ENCODE peak calls at places on chromosomes 13 and 19, in four cellular contexts. One of them, this sample, is unnamed.

GRCh38 chr13:49635599-49636433 is 7.5 kb downstream of the ARL11 start:
- DNase-seq in HS-27A: no peak
- DNase-seq in HuH-7: no peak
- DNase-seq in sciatic nerve: no peak
- DNase-seq in this sample: peak

GRCh38 chr13:26021516-26021915 is 30.3 kb downstream of the SHISA2 start:
- DNase-seq in HuH-7: no peak
- DNase-seq in HS-27A: no peak
- DNase-seq in sciatic nerve: no peak
- DNase-seq in this sample: no peak

GRCh38 chr13:113474179-113474578 is 16.3 kb downstream of the DCUN1D2 start:
- DNase-seq in HS-27A: no peak
- DNase-seq in HuH-7: no peak
- DNase-seq in sciatic nerve: no peak
- DNase-seq in this sample: peak

GRCh38 chr19:29499921-29500590 is 25.7 kb upstream of the VSTM2B start:
- DNase-seq in sciatic nerve: no peak
- DNase-seq in HuH-7: no peak
- DNase-seq in HS-27A: no peak
- DNase-seq in this sample: no peak

GRCh38 chr19:3494559-3494958 is 5.9 kb downstream of the DOHH start:
- DNase-seq in sciatic nerve: no peak
- DNase-seq in HS-27A: no peak
- DNase-seq in HuH-7: no peak
- DNase-seq in this sample: peak

GRCh38 chr19:47273313-47274070 is 1.2 kb upstream of the INAFM1 start:
- DNase-seq in HuH-7: peak
- DNase-seq in sciatic nerve: peak
- DNase-seq in HS-27A: peak
- DNase-seq in this sample: peak

GRCh38 chr19:41351339-41352245 is 2.1 kb downstream of the TGFB1 start:
- DNase-seq in sciatic nerve: peak
- DNase-seq in HS-27A: no peak
- DNase-seq in HuH-7: peak
- DNase-seq in this sample: peak

GRCh38 chr13:26965976-26966375 is 205.4 kb upstream of the GPR12 start:
- DNase-seq in HS-27A: no peak
- DNase-seq in HuH-7: no peak
- DNase-seq in sciatic nerve: peak
- DNase-seq in this sample: peak

GRCh38 chr19:32232449-32232848 is 113.0 kb upstream of the ZNF507 start:
- DNase-seq in HS-27A: no peak
- DNase-seq in sciatic nerve: peak
- DNase-seq in HuH-7: no peak
- DNase-seq in this sample: no peak

GRCh38 chr19:33904681-33905080 is 108.0 kb downstream of the KCTD15 start:
- DNase-seq in HuH-7: no peak
- DNase-seq in HS-27A: no peak
- DNase-seq in sciatic nerve: no peak
- DNase-seq in this sample: peak

GRCh38 chr19:4183967-4184717 is 1.7 kb downstream of the ANKRD24 start:
- DNase-seq in HS-27A: no peak
- DNase-seq in HuH-7: no peak
- DNase-seq in sciatic nerve: no peak
- DNase-seq in this sample: peak

GRCh38 chr13:107835339-107836018 is 379.9 kb downstream of the LIG4 start:
- DNase-seq in HS-27A: peak
- DNase-seq in sciatic nerve: no peak
- DNase-seq in HuH-7: no peak
- DNase-seq in this sample: no peak

GRCh38 chr13:73874460-73874859 is 259.7 kb downstream of the KLF12 start:
- DNase-seq in HuH-7: no peak
- DNase-seq in sciatic nerve: no peak
- DNase-seq in HS-27A: no peak
- DNase-seq in this sample: no peak

GRCh38 chr13:46039421-46040036 is 13.0 kb downstream of the ZC3H13 start:
- DNase-seq in sciatic nerve: no peak
- DNase-seq in HuH-7: no peak
- DNase-seq in HS-27A: no peak
- DNase-seq in this sample: no peak

GRCh38 chr19:38964738-38965137 is 10.8 kb downstream of the FBXO17 start:
- DNase-seq in sciatic nerve: no peak
- DNase-seq in HS-27A: no peak
- DNase-seq in HuH-7: no peak
- DNase-seq in this sample: no peak

GRCh38 chr13:100694722-100695644 is 20.4 kb upstream of the TMTC4 start:
- DNase-seq in sciatic nerve: no peak
- DNase-seq in HuH-7: peak
- DNase-seq in HS-27A: no peak
- DNase-seq in this sample: peak

GRCh38 chr13:50617134-50617721 is 226.3 kb downstream of the DLEU7 start:
- DNase-seq in sciatic nerve: no peak
- DNase-seq in HS-27A: peak
- DNase-seq in HuH-7: no peak
- DNase-seq in this sample: no peak

GRCh38 chr19:34260771-34261173 is 6.4 kb downstream of the GARRE1 start:
- DNase-seq in HuH-7: no peak
- DNase-seq in sciatic nerve: no peak
- DNase-seq in HS-27A: no peak
- DNase-seq in this sample: peak

GRCh38 chr19:17469371-17470203 is 737 bp upstream of the SLC27A1 start:
- DNase-seq in HS-27A: peak
- DNase-seq in sciatic nerve: peak
- DNase-seq in HuH-7: peak
- DNase-seq in this sample: peak

GRCh38 chr13:28621439-28621838 is 37.5 kb upstream of the POMP start:
- DNase-seq in sciatic nerve: no peak
- DNase-seq in HuH-7: no peak
- DNase-seq in HS-27A: no peak
- DNase-seq in this sample: no peak

GRCh38 chr13:105334211-105334610 is 1201.3 kb downstream of the EFNB2 start:
- DNase-seq in HuH-7: no peak
- DNase-seq in HS-27A: no peak
- DNase-seq in sciatic nerve: no peak
- DNase-seq in this sample: peak

GRCh38 chr13:46121033-46121432 is 16.2 kb upstream of the CPB2 start:
- DNase-seq in HuH-7: no peak
- DNase-seq in HS-27A: no peak
- DNase-seq in sciatic nerve: no peak
- DNase-seq in this sample: no peak

GRCh38 chr19:15714638-15715037 is 13.2 kb upstream of the OR10H2 start:
- DNase-seq in sciatic nerve: no peak
- DNase-seq in HS-27A: no peak
- DNase-seq in HuH-7: no peak
- DNase-seq in this sample: no peak

GRCh38 chr19:3471954-3472655 is 8.2 kb downstream of the SMIM24 start:
- DNase-seq in HS-27A: no peak
- DNase-seq in HuH-7: peak
- DNase-seq in sciatic nerve: no peak
- DNase-seq in this sample: no peak

GRCh38 chr13:95614641-95615245 is 29.8 kb downstream of the DZIP1 start:
- DNase-seq in HS-27A: no peak
- DNase-seq in sciatic nerve: no peak
- DNase-seq in HuH-7: no peak
- DNase-seq in this sample: no peak

GRCh38 chr19:15177269-15178116 is 23.3 kb downstream of the NOTCH3 start:
- DNase-seq in HS-27A: no peak
- DNase-seq in HuH-7: peak
- DNase-seq in sciatic nerve: peak
- DNase-seq in this sample: peak

This sample was measured in left kidney.